ENCODE peak calls at places on chromosome 17, in ten cellular contexts. X is lower lobe of right lung, U is stomach, F is body of pancreas, N is right lobe of liver, C is left ventricle myocardium inferior, Y is IMR-90, T is cardiac muscle cell, Q is fibroblast of lung, P is neural progenitor cell. B is an unnamed sample.

GRCh38 chr17:30093463-30094147 is 23.0 kb upstream of the NSRP1 start:
- DNase-seq in P (peak), T (peak), Q (peak), X (no peak), F (peak), C (no peak), Y (peak), N (no peak), U (peak), B (peak)

GRCh38 chr17:78822552-78822951 is 18.1 kb downstream of the USP36 start:
- DNase-seq in P (no peak), U (no peak), Y (peak), X (peak), T (peak), C (no peak), N (no peak), F (no peak), Q (peak), B (peak)

GRCh38 chr17:68296217-68297140 is 5.2 kb downstream of the ARSG start:
- DNase-seq in Y (no peak), F (peak), N (no peak), T (no peak), U (peak), Q (no peak), X (no peak), C (no peak), P (no peak), B (no peak)

GRCh38 chr17:28097901-28098300 is 55.4 kb downstream of the NLK start:
- DNase-seq in C (no peak), U (no peak), N (no peak), Q (no peak), F (no peak), T (no peak), Y (no peak), P (no peak), X (no peak), B (no peak)

GRCh38 chr17:30969989-30970680 is 704 bp upstream of the RNF135 start:
- DNase-seq in F (peak), X (no peak), C (no peak), Y (no peak), T (peak), U (peak), N (no peak), Q (peak), P (peak), B (peak)

GRCh38 chr17:59754547-59754946 is 47.1 kb downstream of the VMP1 start:
- DNase-seq in C (no peak), P (no peak), X (no peak), Q (peak), F (no peak), T (peak), N (no peak), U (no peak), Y (peak), B (peak)

GRCh38 chr17:80882926-80883685 is 108.5 kb upstream of the CHMP6 start:
- DNase-seq in N (peak), Q (no peak), P (no peak), U (no peak), X (peak), T (no peak), Y (no peak), C (no peak), F (no peak), B (no peak)

GRCh38 chr17:62656446-62656845 is 29.0 kb downstream of the MRC2 start:
- DNase-seq in U (no peak), X (peak), Q (no peak), Y (no peak), C (no peak), P (no peak), T (no peak), N (no peak), F (no peak), B (no peak)

GRCh38 chr17:58156839-58157803 is 8.9 kb downstream of the OR4D1 start:
- DNase-seq in Y (no peak), N (peak), T (peak), U (no peak), C (peak), P (peak), Q (no peak), F (peak), X (peak), B (no peak)

GRCh38 chr17:27471321-27472269 is 15.3 kb downstream of the KSR1 start:
- DNase-seq in U (no peak), X (no peak), F (no peak), T (no peak), Y (peak), C (no peak), Q (no peak), N (no peak), P (no peak), B (peak)

GRCh38 chr17:35082073-35082657 is 18.7 kb upstream of the RFFL start:
- DNase-seq in P (no peak), X (no peak), U (no peak), T (peak), Y (peak), Q (peak), C (no peak), F (no peak), N (no peak), B (peak)

GRCh38 chr17:61984826-61985225 is 57.0 kb upstream of the INTS2 start:
- DNase-seq in P (no peak), X (no peak), F (no peak), T (peak), Q (no peak), C (no peak), N (no peak), Y (no peak), U (no peak), B (no peak)

GRCh38 chr17:47821031-47821423 is 567 bp downstream of the OSBPL7 start:
- DNase-seq in P (no peak), T (no peak), Q (no peak), N (no peak), F (peak), X (no peak), U (no peak), C (no peak), Y (no peak), B (no peak)

GRCh38 chr17:3944485-3945388 is 19.5 kb downstream of the ATP2A3 start:
- DNase-seq in F (peak), Y (peak), U (peak), T (peak), P (peak), X (no peak), N (peak), Q (peak), C (peak), B (peak)

GRCh38 chr17:79361221-79361734 is 249.6 kb downstream of the RBFOX3 start:
- DNase-seq in X (no peak), N (no peak), P (no peak), Y (no peak), U (no peak), C (no peak), Q (no peak), F (no peak), T (no peak), B (no peak)

GRCh38 chr17:40122944-40123810 is 1.4 kb downstream of the MSL1 start:
- DNase-seq in Y (peak), C (peak), U (no peak), F (peak), Q (peak), N (peak), T (peak), X (peak), P (peak), B (no peak)

GRCh38 chr17:80729016-80729415 is 184.4 kb downstream of the RPTOR start:
- DNase-seq in T (no peak), Y (no peak), N (no peak), U (no peak), C (no peak), Q (peak), P (no peak), X (no peak), F (no peak), B (no peak)

GRCh38 chr17:58960068-58960467 is 146.6 kb downstream of the TRIM37 start:
- DNase-seq in P (no peak), X (no peak), Y (peak), N (no peak), C (no peak), Q (peak), F (peak), T (peak), U (no peak), B (peak)

GRCh38 chr17:9269350-9270035 is 248.2 kb downstream of the NTN1 start:
- DNase-seq in T (no peak), C (no peak), X (no peak), N (no peak), Y (no peak), Q (no peak), F (no peak), U (no peak), P (no peak), B (no peak)

GRCh38 chr17:49851387-49852291 is 3.8 kb upstream of the TAC4 start:
- DNase-seq in N (peak), X (peak), F (peak), C (peak), Y (peak), U (peak), P (peak), Q (peak), T (peak), B (peak)

GRCh38 chr17:36687736-36688135 is 86.4 kb downstream of the MRM1 start:
- DNase-seq in X (no peak), F (no peak), N (no peak), T (no peak), Q (no peak), C (no peak), U (no peak), P (peak), Y (no peak), B (no peak)

GRCh38 chr17:48161127-48161905 is 53.8 kb downstream of the SNX11 start:
- DNase-seq in T (no peak), N (no peak), P (no peak), Y (no peak), U (no peak), Q (no peak), X (no peak), F (no peak), C (no peak), B (no peak)

GRCh38 chr17:79811036-79811887 is 14.4 kb upstream of the CBX8 start:
- DNase-seq in C (no peak), N (peak), Q (no peak), X (no peak), U (no peak), Y (no peak), P (peak), F (peak), T (no peak), B (no peak)

GRCh38 chr17:37384560-37385160 is 8.9 kb downstream of the C17orf78 start:
- DNase-seq in F (no peak), X (no peak), C (no peak), T (no peak), Y (no peak), U (no peak), P (no peak), N (no peak), Q (no peak), B (no peak)

GRCh38 chr17:78275355-78275754 is 43.9 kb downstream of the TMEM235 start:
- DNase-seq in X (no peak), N (no peak), U (no peak), F (no peak), Y (no peak), P (no peak), C (no peak), T (no peak), Q (no peak), B (no peak)

GRCh38 chr17:65231662-65232335 is 94.6 kb downstream of the RGS9 start:
- DNase-seq in U (peak), N (no peak), Y (peak), X (no peak), C (no peak), Q (peak), T (peak), P (peak), F (peak), B (peak)

DNA sequence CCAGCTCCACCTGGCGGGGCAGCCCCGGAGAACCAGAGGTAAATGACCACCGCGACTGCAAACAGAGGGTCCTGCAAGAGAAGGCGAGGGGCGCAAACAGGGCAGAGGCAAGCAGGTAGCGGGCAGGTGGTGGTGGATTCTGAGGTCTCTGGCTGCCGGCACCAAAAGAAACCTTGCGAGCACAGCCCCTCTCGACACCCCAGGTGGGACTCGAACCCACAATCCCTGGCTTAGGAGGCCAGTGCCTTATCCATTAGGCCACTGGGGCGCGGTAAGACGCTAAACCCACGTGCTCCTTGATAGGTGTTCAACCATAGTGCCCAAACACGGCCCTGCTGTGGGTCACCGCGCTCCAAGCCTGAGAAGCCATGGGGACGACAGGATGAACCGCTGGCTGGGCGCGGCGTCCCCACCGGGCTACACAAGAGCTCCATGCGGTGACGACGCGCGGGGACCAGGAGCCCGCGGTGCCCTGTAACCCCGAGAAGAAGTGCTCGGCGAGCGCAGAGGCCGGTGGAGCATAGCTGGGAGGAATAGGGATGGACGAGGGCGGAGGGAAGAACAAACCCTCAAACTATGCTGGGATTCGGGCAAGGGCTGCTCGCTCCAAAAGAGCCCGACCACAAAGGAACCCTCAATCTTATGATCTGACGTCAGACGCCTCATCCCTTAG is 12.4 kb downstream of the ATP5PD start:
- DNase-seq in T (peak), N (peak), Y (peak), U (peak), X (peak), C (peak), F (peak), P (peak), Q (peak), B (peak)
- TF ChIP-seq CTCF in T (peak), N (no peak), Y (no peak), U (no peak), X (no peak), C (no peak), F (peak), P (peak), Q (peak), B (no peak)

GRCh38 chr17:82175951-82176350 is 36.7 kb downstream of the CCDC57 start:
- DNase-seq in N (no peak), X (no peak), Y (no peak), F (no peak), C (no peak), Q (no peak), U (no peak), P (no peak), T (no peak), B (no peak)
- H3K4me3 ChIP-seq in N (no peak), X (no peak), Y (no peak), F (no peak), C (no peak), Q (no peak), U (no peak), P (no peak), T (no peak), B (no peak)

GRCh38 chr17:42305543-42306384 is 17.5 kb downstream of the STAT5A start:
- DNase-seq in N (no peak), U (no peak), C (no peak), Y (no peak), T (no peak), P (no peak), F (no peak), X (no peak), Q (no peak), B (no peak)
- TF ChIP-seq CTCF in N (no peak), U (no peak), C (no peak), Y (no peak), T (no peak), P (no peak), F (no peak), X (no peak), Q (no peak), B (no peak)

DNA sequence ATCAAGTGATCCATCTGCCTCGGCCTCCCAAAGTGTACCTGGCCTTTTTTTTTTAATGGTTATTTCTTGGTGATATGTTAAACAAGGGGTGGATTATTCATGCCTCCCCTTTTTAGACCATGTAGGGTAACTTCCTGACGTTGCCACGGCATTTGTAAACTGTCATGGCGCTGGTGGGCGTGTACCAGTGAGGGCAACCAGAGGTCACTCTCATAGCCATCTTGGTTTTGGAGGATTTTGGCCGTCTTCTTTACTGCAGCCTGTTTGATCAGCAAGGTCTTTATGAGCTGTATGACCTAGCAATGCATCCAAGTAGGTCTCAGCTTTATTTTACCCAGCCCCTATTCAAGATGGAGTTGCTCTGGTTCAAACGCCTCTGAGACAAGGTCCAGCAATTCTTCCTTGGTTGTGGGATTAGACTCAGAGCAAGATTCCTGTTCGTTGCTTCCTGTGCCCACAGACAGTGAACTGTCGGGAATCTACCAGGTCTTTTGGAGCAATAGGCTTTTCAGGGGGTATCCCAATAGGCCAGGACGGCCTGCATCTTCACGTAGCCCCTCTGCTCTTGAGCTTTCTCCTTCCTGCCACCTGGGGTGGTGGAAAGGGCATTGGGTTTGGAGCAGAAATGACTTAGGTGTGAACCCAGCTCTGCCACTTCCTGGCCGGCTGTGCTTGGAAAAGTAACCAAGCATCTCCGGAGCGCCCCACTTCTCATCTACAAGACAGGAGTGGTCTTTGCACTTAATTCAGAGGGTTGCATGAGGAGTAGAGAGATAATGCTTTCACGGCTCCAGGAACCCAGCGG is 52.9 kb upstream of the SEC14L1 start:
- DNase-seq in N (no peak), X (no peak), F (no peak), C (no peak), T (no peak), P (no peak), Y (no peak), Q (no peak), U (no peak), B (no peak)
- H3K4me3 ChIP-seq in N (peak), X (peak), F (peak), C (peak), T (peak), P (peak), Y (peak), Q (peak), U (peak), B (peak)

DNA sequence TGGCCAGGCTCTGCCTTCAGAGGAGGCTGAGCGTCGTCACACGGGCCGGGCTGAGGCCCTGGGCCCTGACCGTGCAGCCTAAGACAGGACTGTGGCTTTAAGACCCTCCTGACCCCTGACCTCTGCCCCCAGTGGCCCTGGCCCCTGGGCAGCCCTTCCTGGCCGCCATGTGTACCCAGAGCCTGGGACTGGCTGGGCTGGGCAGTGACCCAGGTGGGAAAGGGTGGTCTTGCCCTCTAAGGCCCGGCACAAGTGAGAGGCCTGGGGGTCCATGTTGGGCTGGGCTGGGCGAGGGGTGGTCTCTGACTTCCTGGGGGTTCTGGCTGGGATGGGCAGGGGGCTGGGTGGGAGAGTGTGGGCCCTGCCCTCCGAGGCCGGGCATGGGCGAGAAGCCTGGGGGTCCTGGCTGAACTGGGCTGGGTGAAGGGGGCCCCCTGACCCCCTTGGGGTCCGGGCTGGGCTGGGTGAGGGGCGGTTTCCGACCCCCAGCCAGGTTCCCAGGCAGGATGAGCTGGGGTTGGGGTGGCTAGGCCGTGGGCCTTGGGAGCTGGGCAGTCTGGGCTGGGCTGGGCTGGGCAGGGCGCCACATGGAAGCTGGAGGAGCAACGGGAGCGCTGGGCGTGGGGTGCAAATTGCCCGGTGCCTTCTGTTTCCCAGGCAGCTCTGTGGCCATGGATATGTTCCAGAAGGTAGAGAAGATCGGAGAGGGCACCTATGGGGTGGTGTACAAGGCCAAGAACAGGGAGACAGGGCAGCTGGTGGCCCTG is at the start of gene CDK3:
- DNase-seq in F (peak), X (peak), N (peak), U (no peak), Y (no peak), Q (no peak), C (no peak), P (no peak), T (no peak), B (no peak)
- TF ChIP-seq CTCF in F (no peak), X (no peak), N (no peak), U (no peak), Y (no peak), Q (no peak), C (no peak), P (no peak), T (no peak), B (no peak)